ENCODE peak calls at places on chromosomes 12 and 14, in seven cellular contexts. D is BE2C, H is PC-9, E is OCI-LY7, N is heart left ventricle, P is tibial artery, Q is IMR-90. A is an unnamed sample.

GRCh38 chr14:56422703-56423213 is 156.8 kb upstream of the TMEM260 start:
- DNase-seq in H (peak; percentile 37), Q (peak; percentile 79), D (peak; percentile 40), P (peak; percentile 74), E (peak; percentile 27), N (peak; percentile 57), A (peak; percentile 91)

GRCh38 chr14:35879141-35879648 is 53.1 kb downstream of the BRMS1L start:
- DNase-seq in D (no peak), N (no peak), Q (peak; percentile 11), H (no peak), P (no peak), E (no peak), A (no peak)

GRCh38 chr12:12776261-12776660 is 9.2 kb upstream of the APOLD1 start:
- DNase-seq in H (peak; percentile 93), E (peak; percentile 30), N (no peak), P (no peak), D (peak; percentile 14), Q (peak; percentile 23), A (peak; percentile 96)

GRCh38 chr14:21924479-21924878 is 250.9 kb upstream of the OR4E1 start:
- DNase-seq in N (no peak), Q (no peak), E (peak; percentile 98), D (no peak), P (no peak), H (no peak), A (no peak)

GRCh38 chr14:53542692-53543091 is 389.6 kb upstream of the DDHD1 start:
- DNase-seq in D (peak; percentile 12), E (no peak), N (no peak), H (no peak), Q (peak; percentile 28), P (no peak), A (no peak)

GRCh38 chr14:101009531-101009930 is 106.0 kb upstream of the RTL1 start:
- DNase-seq in N (no peak), P (peak; percentile 50), Q (no peak), E (no peak), H (no peak), D (no peak), A (no peak)

GRCh38 chr12:50928392-50928791 is 24.0 kb upstream of the HIGD1C start:
- DNase-seq in P (no peak), H (no peak), D (peak; percentile 33), N (no peak), E (peak; percentile 30), Q (no peak), A (no peak)

GRCh38 chr12:92445253-92446081 is 257.3 kb upstream of the PLEKHG7 start:
- DNase-seq in P (no peak), E (peak; percentile 98), H (no peak), N (peak; percentile 34), Q (no peak), D (no peak), A (no peak)

GRCh38 chr12:46268349-46268616 is 560 bp downstream of the SLC38A1 start:
- DNase-seq in D (no peak), H (no peak), Q (peak; percentile 19), P (no peak), E (no peak), N (no peak), A (no peak)

GRCh38 chr12:42969357-42969756 is 379.8 kb upstream of the PRICKLE1 start:
- DNase-seq in N (peak; percentile 46), D (no peak), H (no peak), Q (no peak), E (no peak), P (no peak), A (no peak)

GRCh38 chr14:51818748-51819386 is 41.5 kb upstream of the GNG2 start:
- DNase-seq in N (no peak), Q (no peak), D (peak; percentile 84), H (no peak), E (peak; percentile 12), P (no peak), A (no peak)

GRCh38 chr12:17992002-17992656 is 97.9 kb downstream of the RERGL start:
- DNase-seq in Q (peak; percentile 7), D (peak; percentile 39), E (peak; percentile 50), P (no peak), N (no peak), H (no peak), A (peak; percentile 3)

GRCh38 chr12:98373019-98373554 is 142.3 kb upstream of the TMPO start:
- DNase-seq in P (no peak), H (no peak), D (peak; percentile 19), N (no peak), Q (peak; percentile 51), E (peak; percentile 73), A (no peak)

GRCh38 chr14:56359245-56359644 is 220.4 kb upstream of the TMEM260 start:
- DNase-seq in N (no peak), Q (no peak), H (no peak), E (no peak), P (no peak), D (no peak), A (no peak)

GRCh38 chr14:75295491-75296338 is 17.1 kb downstream of the FOS start:
- DNase-seq in P (peak; percentile 90), N (peak; percentile 82), Q (peak; percentile 64), E (peak; percentile 80), D (peak; percentile 82), H (no peak), A (no peak)

GRCh38 chr14:30906752-30907658 is 32.6 kb downstream of the COCH start:
- DNase-seq in E (peak; percentile 36), H (no peak), Q (peak; percentile 15), P (no peak), D (no peak), N (no peak), A (no peak)

GRCh38 chr12:1936406-1937320 is 18.2 kb upstream of the CACNA2D4 start:
- DNase-seq in P (peak; percentile 95), Q (peak; percentile 82), N (peak; percentile 81), D (peak; percentile 70), E (no peak), H (no peak), A (peak; percentile 98)

GRCh38 chr14:61889914-61890351 is 127.7 kb downstream of the SNAPC1 start:
- DNase-seq in P (no peak), E (peak; percentile 73), H (no peak), N (no peak), D (no peak), Q (no peak), A (no peak)

GRCh38 chr12:30874455-30875313 is 51.9 kb upstream of the TSPAN11 start:
- DNase-seq in D (peak; percentile 17), Q (no peak), N (no peak), E (no peak), P (no peak), H (no peak), A (peak; percentile 10)

GRCh38 chr12:55797068-55797467 is 20.5 kb downstream of the SARNP start:
- DNase-seq in P (no peak), Q (peak; percentile 56), N (no peak), H (no peak), E (peak; percentile 57), D (peak; percentile 57), A (no peak)

GRCh38 chr12:89671469-89671868 is 37.2 kb downstream of the ATP2B1 start:
- DNase-seq in E (no peak), P (no peak), D (no peak), N (no peak), H (peak; percentile 43), Q (peak; percentile 64), A (no peak)

GRCh38 chr14:84937449-84937848 is 592.5 kb upstream of the FLRT2 start:
- DNase-seq in P (no peak), D (no peak), H (no peak), E (no peak), Q (no peak), N (no peak), A (no peak)

GRCh38 chr14:33714527-33715222 is 236.2 kb downstream of the EGLN3 start:
- DNase-seq in P (no peak), D (no peak), H (peak; percentile 37), N (no peak), E (no peak), Q (no peak), A (no peak)

GRCh38 chr14:76985540-76986260 is 42.8 kb downstream of the IRF2BPL start:
- DNase-seq in E (no peak), Q (peak; percentile 34), D (no peak), N (no peak), H (peak; percentile 61), P (no peak), A (no peak)

GRCh38 chr12:67689339-67689738 is 40.8 kb downstream of the DYRK2 start:
- DNase-seq in D (no peak), H (no peak), P (no peak), E (no peak), Q (no peak), N (no peak), A (no peak)

GRCh38 chr14:64804754-64805260 is 74.9 kb downstream of the SPTB start:
- DNase-seq in D (no peak), H (no peak), P (peak; percentile 16), E (no peak), Q (no peak), N (no peak), A (no peak)

GRCh38 chr14:63852817-63853730 is at the start of gene SYNE2:
- DNase-seq in P (peak; percentile 88), N (peak; percentile 83), Q (peak; percentile 65), H (peak; percentile 52), D (peak; percentile 91), E (peak; percentile 91), A (no peak)

GRCh38 chr14:53432378-53432802 is 279.3 kb upstream of the DDHD1 start:
- DNase-seq in D (peak; percentile 21), H (no peak), Q (peak; percentile 60), E (peak; percentile 41), N (no peak), P (no peak), A (no peak)

GRCh38 chr14:104752338-104752734 is 611 bp upstream of the SIVA1 start:
- DNase-seq in H (no peak), Q (no peak), E (no peak), N (no peak), P (no peak), D (no peak), A (no peak)
- TF ChIP-seq CTCF in H (no peak), Q (no peak), E (no peak), N (no peak), P (no peak), D (no peak), A (no peak)

DNA sequence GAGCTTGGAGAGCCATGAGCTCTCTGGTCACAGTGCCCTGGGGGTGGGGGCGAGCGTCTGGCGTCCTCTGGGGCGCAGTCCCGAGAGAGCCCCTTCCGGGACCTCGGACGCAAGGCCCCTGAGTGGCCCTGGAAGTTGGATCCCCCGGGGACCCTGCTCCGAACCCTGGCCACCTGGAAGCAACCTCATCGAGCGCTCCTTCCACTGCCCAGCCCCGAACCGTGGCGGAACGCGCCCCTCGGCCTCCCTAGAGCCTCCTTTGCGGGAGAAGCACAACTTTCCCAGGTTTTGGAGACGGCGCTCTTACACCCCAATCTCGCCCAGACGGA is 1.2 kb downstream of the NOS1 start:
- DNase-seq in D (no peak), N (no peak), P (no peak), H (no peak), E (no peak), Q (no peak), A (no peak)
- H3K4me3 ChIP-seq in D (no peak overlapping the region), N (peak overlapping the region; percentile 36), P (no peak overlapping the region), H (no peak overlapping the region), E (no peak overlapping the region), Q (no peak overlapping the region), A (no peak overlapping the region)

GRCh38 chr12:49089831-49090773 is 4.5 kb downstream of the DHH start:
- DNase-seq in D (peak; percentile 63), E (peak; percentile 46), H (no peak), Q (peak; percentile 33), N (peak; percentile 50), P (peak; percentile 72), A (no peak)
- TF ChIP-seq CTCF in D (peak; percentile 51), E (peak; percentile 68), H (no peak), Q (peak; percentile 24), N (peak; percentile 7), P (no peak), A (peak; percentile 4)

GRCh38 chr14:57866199-57866755 is 385 bp upstream of the SLC35F4 start:
- DNase-seq in N (no peak), Q (no peak), D (no peak), H (no peak), P (no peak), E (no peak), A (no peak)
- H3K4me3 ChIP-seq in N (no peak overlapping the region), Q (no peak overlapping the region), D (no peak overlapping the region), H (no peak overlapping the region), P (peak overlapping the region; percentile 52), E (no peak overlapping the region), A (no peak overlapping the region)